ENCODE peak calls at places on chromosomes 6 and 20, in five cellular contexts. C, K, P, R and H are unnamed samples.

GRCh38 chr6:5818959-5819358 is 187.8 kb downstream of the NRN1 start:
- DNase-seq in P (no peak), R (no peak), C (no peak), K (no peak), H (no peak)

GRCh38 chr20:52682271-52682670 is 289.9 kb upstream of the TSHZ2 start:
- DNase-seq in R (no peak), C (no peak), K (no peak), P (no peak), H (no peak)

GRCh38 chr6:15752820-15753219 is 90.0 kb upstream of the DTNBP1 start:
- DNase-seq in R (no peak), P (no peak), C (no peak), K (no peak), H (no peak)

GRCh38 chr6:30344868-30345671 is at the start of gene RPP21:
- DNase-seq in K (peak), P (peak), R (peak), C (peak), H (peak)

GRCh38 chr6:8739454-8739853 is 304.1 kb upstream of the SLC35B3 start:
- DNase-seq in K (no peak), C (no peak), R (no peak), P (no peak), H (no peak)

GRCh38 chr20:24610341-24611115 is 141.1 kb downstream of the SYNDIG1 start:
- DNase-seq in K (no peak), P (no peak), R (no peak), C (no peak), H (no peak)

GRCh38 chr6:148471624-148472494 is 129.2 kb downstream of the SASH1 start:
- DNase-seq in C (peak), K (no peak), R (no peak), P (no peak), H (no peak)

GRCh38 chr6:22657341-22657985 is 88.1 kb downstream of the HDGFL1 start:
- DNase-seq in K (no peak), P (no peak), R (no peak), C (peak), H (no peak)

GRCh38 chr20:9332783-9333482 is 181.5 kb upstream of the LAMP5 start:
- DNase-seq in C (no peak), P (no peak), R (no peak), K (no peak), H (no peak)

GRCh38 chr20:59895908-59896307 is 37.5 kb downstream of the SYCP2 start:
- DNase-seq in R (no peak), K (no peak), P (no peak), C (no peak), H (no peak)

GRCh38 chr6:7173843-7174503 is 66.2 kb downstream of the RREB1 start:
- DNase-seq in C (no peak), K (peak), P (no peak), R (no peak), H (no peak)

GRCh38 chr6:27267865-27268444 is 20.5 kb downstream of the PRSS16 start:
- DNase-seq in P (no peak), C (no peak), K (no peak), R (no peak), H (no peak)

GRCh38 chr6:130525378-130525777 is 159.6 kb downstream of the TMEM200A start:
- DNase-seq in C (no peak), P (no peak), K (no peak), R (no peak), H (no peak)

GRCh38 chr6:148779142-148779562 is 32.3 kb downstream of the UST start:
- DNase-seq in K (no peak), R (no peak), C (no peak), P (no peak), H (no peak)

GRCh38 chr6:130708338-130708737 is 118.9 kb upstream of the SMLR1 start:
- DNase-seq in C (no peak), K (no peak), P (no peak), R (no peak), H (no peak)

GRCh38 chr6:150198532-150198931 is 55.7 kb downstream of the PPP1R14C start:
- DNase-seq in R (no peak), P (no peak), K (no peak), C (no peak), H (no peak)

GRCh38 chr6:4371207-4371921 is 236.0 kb upstream of the ECI2 start:
- DNase-seq in R (no peak), C (no peak), K (peak), P (no peak), H (no peak)

GRCh38 chr6:162029873-162030576 is 697.5 kb downstream of the PRKN start:
- DNase-seq in C (no peak), R (no peak), K (no peak), P (no peak), H (no peak)

GRCh38 chr6:35419431-35419830 is 32.7 kb upstream of the FANCE start:
- DNase-seq in R (no peak), K (no peak), C (no peak), P (no peak), H (no peak)

GRCh38 chr6:138545621-138545980 is 46.3 kb upstream of the NHSL1 start:
- DNase-seq in R (no peak), P (no peak), C (no peak), K (peak), H (no peak)

GRCh38 chr20:35171753-35172433 is at the start of gene PROCR:
- DNase-seq in P (no peak), K (peak), R (peak), C (peak), H (peak)

GRCh38 chr6:83920017-83920416 is 60.5 kb downstream of the CYB5R4 start:
- DNase-seq in P (no peak), K (no peak), R (no peak), C (no peak), H (no peak)

GRCh38 chr6:100622907-100623692 is 158.4 kb upstream of the SIM1 start:
- DNase-seq in R (no peak), K (no peak), P (no peak), C (no peak), H (no peak)

GRCh38 chr20:2168946-2169345 is 67.3 kb downstream of the STK35 start:
- DNase-seq in K (no peak), R (no peak), C (no peak), P (no peak), H (no peak)

GRCh38 chr20:57999465-58000111 is 228.9 kb downstream of the ANKRD60 start:
- DNase-seq in K (no peak), P (no peak), R (no peak), C (no peak), H (no peak)

GRCh38 chr20:31710423-31711250 is 12.0 kb downstream of the BCL2L1 start:
- DNase-seq in R (no peak), C (no peak), P (no peak), K (peak), H (no peak)

GRCh38 chr6:43291708-43292107 is 6.4 kb upstream of the SLC22A7 start:
- DNase-seq in R (no peak), P (no peak), C (no peak), K (no peak), H (no peak)